ENCODE peak calls at places on chromosomes 7 and 10, in four cellular contexts. One of them, this sample, is unnamed.

GRCh38 chr10:7471720-7472367 is 61.0 kb upstream of the SFMBT2 start:
- DNase-seq in NCI-H82: no peak
- DNase-seq in mesenchymal stem cell: no peak
- DNase-seq in activated T-cell treated with anti-CD3 and anti-CD28 coated beads for 1 hour: no peak
- DNase-seq in this sample: no peak

GRCh38 chr7:157700237-157701005 is 363.6 kb downstream of the DNAJB6 start:
- DNase-seq in mesenchymal stem cell: no peak
- DNase-seq in NCI-H82: no peak
- DNase-seq in activated T-cell treated with anti-CD3 and anti-CD28 coated beads for 1 hour: no peak
- DNase-seq in this sample: no peak

GRCh38 chr7:5636914-5637313 is 144.5 kb downstream of the RNF216 start:
- DNase-seq in mesenchymal stem cell: peak; percentile 92
- DNase-seq in activated T-cell treated with anti-CD3 and anti-CD28 coated beads for 1 hour: no peak
- DNase-seq in NCI-H82: no peak
- DNase-seq in this sample: peak; percentile 93

GRCh38 chr10:121088524-121088923 is 237.4 kb downstream of the WDR11 start:
- DNase-seq in NCI-H82: peak; percentile 70
- DNase-seq in mesenchymal stem cell: peak; percentile 54
- DNase-seq in activated T-cell treated with anti-CD3 and anti-CD28 coated beads for 1 hour: no peak
- DNase-seq in this sample: peak; percentile 9

GRCh38 chr10:75038335-75038734 is 73.1 kb upstream of the SAMD8 start:
- DNase-seq in NCI-H82: no peak
- DNase-seq in mesenchymal stem cell: peak; percentile 19
- DNase-seq in activated T-cell treated with anti-CD3 and anti-CD28 coated beads for 1 hour: no peak
- DNase-seq in this sample: peak; percentile 52

GRCh38 chr10:47239211-47239610 is 60.8 kb upstream of the GDF10 start:
- DNase-seq in activated T-cell treated with anti-CD3 and anti-CD28 coated beads for 1 hour: no peak
- DNase-seq in mesenchymal stem cell: no peak
- DNase-seq in NCI-H82: no peak
- DNase-seq in this sample: no peak

GRCh38 chr10:97243836-97244235 is 48.6 kb downstream of the ARHGAP19 start:
- DNase-seq in mesenchymal stem cell: no peak
- DNase-seq in activated T-cell treated with anti-CD3 and anti-CD28 coated beads for 1 hour: no peak
- DNase-seq in NCI-H82: no peak
- DNase-seq in this sample: no peak

GRCh38 chr7:2853147-2853546 is 9.0 kb upstream of the GNA12 start:
- DNase-seq in mesenchymal stem cell: no peak
- DNase-seq in NCI-H82: no peak
- DNase-seq in activated T-cell treated with anti-CD3 and anti-CD28 coated beads for 1 hour: no peak
- DNase-seq in this sample: no peak

GRCh38 chr10:6217621-6218020 is 14.9 kb downstream of the PFKFB3 start:
- DNase-seq in mesenchymal stem cell: no peak
- DNase-seq in NCI-H82: no peak
- DNase-seq in activated T-cell treated with anti-CD3 and anti-CD28 coated beads for 1 hour: no peak
- DNase-seq in this sample: no peak

GRCh38 chr10:60114765-60115586 is 208.6 kb upstream of the CCDC6 start:
- DNase-seq in mesenchymal stem cell: peak; percentile 68
- DNase-seq in NCI-H82: peak; percentile 73
- DNase-seq in activated T-cell treated with anti-CD3 and anti-CD28 coated beads for 1 hour: no peak
- DNase-seq in this sample: peak; percentile 81

GRCh38 chr7:90209776-90210175 is 1.8 kb upstream of the STEAP2 start:
- DNase-seq in mesenchymal stem cell: no peak
- DNase-seq in NCI-H82: no peak
- DNase-seq in activated T-cell treated with anti-CD3 and anti-CD28 coated beads for 1 hour: no peak
- DNase-seq in this sample: no peak

GRCh38 chr10:118943253-118943652 is 86.3 kb upstream of the NANOS1 start:
- DNase-seq in NCI-H82: no peak
- DNase-seq in activated T-cell treated with anti-CD3 and anti-CD28 coated beads for 1 hour: no peak
- DNase-seq in mesenchymal stem cell: no peak
- DNase-seq in this sample: no peak

GRCh38 chr10:103757531-103758293 is 97.7 kb downstream of the SH3PXD2A start:
- DNase-seq in NCI-H82: peak; percentile 24
- DNase-seq in mesenchymal stem cell: peak; percentile 95
- DNase-seq in activated T-cell treated with anti-CD3 and anti-CD28 coated beads for 1 hour: peak; percentile 36
- DNase-seq in this sample: peak; percentile 87

GRCh38 chr10:21334891-21335696 is 190.4 kb downstream of the SKIDA1 start:
- DNase-seq in mesenchymal stem cell: peak; percentile 93
- DNase-seq in activated T-cell treated with anti-CD3 and anti-CD28 coated beads for 1 hour: no peak
- DNase-seq in NCI-H82: no peak
- DNase-seq in this sample: peak; percentile 90

GRCh38 chr10:89086801-89087513 is 96.4 kb downstream of the FAS start:
- DNase-seq in mesenchymal stem cell: peak; percentile 70
- DNase-seq in NCI-H82: no peak
- DNase-seq in activated T-cell treated with anti-CD3 and anti-CD28 coated beads for 1 hour: no peak
- DNase-seq in this sample: peak; percentile 91

GRCh38 chr10:10831085-10831484 is 186.6 kb upstream of the CELF2 start:
- DNase-seq in activated T-cell treated with anti-CD3 and anti-CD28 coated beads for 1 hour: no peak
- DNase-seq in NCI-H82: no peak
- DNase-seq in mesenchymal stem cell: peak; percentile 95
- DNase-seq in this sample: peak; percentile 80

GRCh38 chr7:37007731-37008130 is 283.4 kb upstream of the AOAH start:
- DNase-seq in activated T-cell treated with anti-CD3 and anti-CD28 coated beads for 1 hour: no peak
- DNase-seq in NCI-H82: no peak
- DNase-seq in mesenchymal stem cell: no peak
- DNase-seq in this sample: no peak

GRCh38 chr7:17005277-17005676 is 123.5 kb upstream of the AGR3 start:
- DNase-seq in NCI-H82: no peak
- DNase-seq in mesenchymal stem cell: no peak
- DNase-seq in activated T-cell treated with anti-CD3 and anti-CD28 coated beads for 1 hour: no peak
- DNase-seq in this sample: no peak

GRCh38 chr7:30074422-30075030 is 46.3 kb downstream of the PLEKHA8 start:
- DNase-seq in mesenchymal stem cell: peak; percentile 51
- DNase-seq in activated T-cell treated with anti-CD3 and anti-CD28 coated beads for 1 hour: no peak
- DNase-seq in NCI-H82: peak; percentile 77
- DNase-seq in this sample: peak; percentile 52

GRCh38 chr10:70679498-70679897 is 7.2 kb downstream of the ADAMTS14 start:
- DNase-seq in NCI-H82: peak; percentile 90
- DNase-seq in mesenchymal stem cell: no peak
- DNase-seq in activated T-cell treated with anti-CD3 and anti-CD28 coated beads for 1 hour: no peak
- DNase-seq in this sample: peak; percentile 53

GRCh38 chr7:2621061-2621828 is 10.5 kb upstream of the TTYH3 start:
- DNase-seq in mesenchymal stem cell: peak; percentile 76
- DNase-seq in NCI-H82: peak; percentile 81
- DNase-seq in activated T-cell treated with anti-CD3 and anti-CD28 coated beads for 1 hour: no peak
- DNase-seq in this sample: peak; percentile 65

GRCh38 chr10:79026806-79027146 is 42.0 kb upstream of the ZMIZ1 start:
- DNase-seq in NCI-H82: no peak
- DNase-seq in mesenchymal stem cell: no peak
- DNase-seq in activated T-cell treated with anti-CD3 and anti-CD28 coated beads for 1 hour: no peak
- DNase-seq in this sample: no peak

GRCh38 chr10:22479419-22479818 is 134.1 kb downstream of the SPAG6 start:
- DNase-seq in NCI-H82: peak; percentile 16
- DNase-seq in mesenchymal stem cell: no peak
- DNase-seq in activated T-cell treated with anti-CD3 and anti-CD28 coated beads for 1 hour: no peak
- DNase-seq in this sample: no peak

GRCh38 chr7:30172451-30172850 is 37.7 kb downstream of the MTURN start:
- DNase-seq in NCI-H82: no peak
- DNase-seq in activated T-cell treated with anti-CD3 and anti-CD28 coated beads for 1 hour: no peak
- DNase-seq in mesenchymal stem cell: no peak
- DNase-seq in this sample: no peak

GRCh38 chr10:133229265-133230022 is 573 bp upstream of the UTF1 start:
- DNase-seq in activated T-cell treated with anti-CD3 and anti-CD28 coated beads for 1 hour: no peak
- DNase-seq in NCI-H82: no peak
- DNase-seq in mesenchymal stem cell: no peak
- DNase-seq in this sample: no peak

GRCh38 chr10:125785831-125786230 is 10.2 kb upstream of the MMP21 start:
- DNase-seq in mesenchymal stem cell: no peak
- DNase-seq in NCI-H82: no peak
- DNase-seq in activated T-cell treated with anti-CD3 and anti-CD28 coated beads for 1 hour: no peak
- DNase-seq in this sample: no peak

GRCh38 chr7:69596723-69597277 is 1.5 kb upstream of the AUTS2 start:
- DNase-seq in NCI-H82: peak; percentile 57
- DNase-seq in activated T-cell treated with anti-CD3 and anti-CD28 coated beads for 1 hour: no peak
- DNase-seq in mesenchymal stem cell: peak; percentile 13
- DNase-seq in this sample: peak; percentile 10

GRCh38 chr10:91788527-91788926 is 9.7 kb upstream of the TNKS2 start:
- DNase-seq in mesenchymal stem cell: no peak
- DNase-seq in NCI-H82: no peak
- DNase-seq in activated T-cell treated with anti-CD3 and anti-CD28 coated beads for 1 hour: no peak
- DNase-seq in this sample: no peak

GRCh38 chr7:517848-518629 is 1.6 kb downstream of the PDGFA start:
- DNase-seq in activated T-cell treated with anti-CD3 and anti-CD28 coated beads for 1 hour: no peak
- DNase-seq in mesenchymal stem cell: peak; percentile 77
- DNase-seq in NCI-H82: no peak
- DNase-seq in this sample: peak; percentile 67

GRCh38 chr10:772227-772637 is 82.8 kb upstream of the DIP2C start:
- DNase-seq in activated T-cell treated with anti-CD3 and anti-CD28 coated beads for 1 hour: no peak
- DNase-seq in NCI-H82: no peak
- DNase-seq in mesenchymal stem cell: no peak
- DNase-seq in this sample: no peak

GRCh38 chr10:76433161-76434005 is 1002.0 kb downstream of the LRMDA start:
- DNase-seq in mesenchymal stem cell: no peak
- DNase-seq in activated T-cell treated with anti-CD3 and anti-CD28 coated beads for 1 hour: no peak
- DNase-seq in NCI-H82: peak; percentile 4
- DNase-seq in this sample: peak; percentile 5

GRCh38 chr7:4745971-4746919 is 29.2 kb upstream of the AP5Z1 start:
- DNase-seq in NCI-H82: no peak
- DNase-seq in activated T-cell treated with anti-CD3 and anti-CD28 coated beads for 1 hour: no peak
- DNase-seq in mesenchymal stem cell: peak; percentile 92
- DNase-seq in this sample: peak; percentile 82